ENCODE peak calls at places on chromosomes 16 and 17, in seven cellular contexts. W, P, A, D, L, U and Q are unnamed samples.
A peak's percentile ranks its signal among the peaks of the same experiment; 100 is the strongest.

GRCh38 chr16:85652431-85653221 is 36.1 kb downstream of the GINS2 start:
- DNase-seq in D (peak; percentile 40), P (peak; percentile 62), U (no peak), A (no peak), L (no peak), W (peak; percentile 77), Q (peak; percentile 41)

GRCh38 chr16:48284772-48285409 is 37.6 kb upstream of the ABCC11 start:
- DNase-seq in L (no peak), D (no peak), A (no peak), U (no peak), P (no peak), W (no peak), Q (no peak)

GRCh38 chr16:53022374-53022773 is 30.3 kb downstream of the CHD9NB start:
- DNase-seq in P (peak; percentile 55), U (no peak), A (no peak), L (no peak), W (no peak), D (peak; percentile 68), Q (peak; percentile 71)

GRCh38 chr17:15914400-15915165 is 30.3 kb upstream of the ADORA2B start:
- DNase-seq in U (no peak), W (no peak), A (peak; percentile 45), D (no peak), L (peak; percentile 15), P (no peak), Q (no peak)

GRCh38 chr16:49552273-49552928 is 178.8 kb downstream of the C16orf78 start:
- DNase-seq in D (no peak), W (no peak), L (no peak), U (no peak), P (no peak), A (no peak), Q (no peak)

GRCh38 chr16:3256146-3256875 is at the start of gene MEFV:
- DNase-seq in A (no peak), U (no peak), W (no peak), D (peak; percentile 28), P (no peak), L (no peak), Q (no peak)

GRCh38 chr16:71337631-71338030 is 20.9 kb upstream of the CALB2 start:
- DNase-seq in D (no peak), A (no peak), P (no peak), U (no peak), W (no peak), L (no peak), Q (no peak)

GRCh38 chr17:62398891-62399290 is 18.5 kb downstream of the EFCAB3 start:
- DNase-seq in U (no peak), W (no peak), A (no peak), P (no peak), L (no peak), D (no peak), Q (no peak)

GRCh38 chr16:85750021-85750826 is 672 bp downstream of the C16orf74 start:
- DNase-seq in L (no peak), U (no peak), W (peak; percentile 54), P (no peak), D (peak; percentile 70), A (no peak), Q (no peak)

GRCh38 chr16:82031116-82032084 is 3.7 kb upstream of the HSD17B2 start:
- DNase-seq in A (no peak), W (no peak), L (peak; percentile 62), P (peak; percentile 64), D (peak; percentile 86), U (no peak), Q (peak; percentile 41)

GRCh38 chr16:50526796-50527195 is 21.4 kb upstream of the NKD1 start:
- DNase-seq in U (no peak), W (no peak), P (no peak), L (no peak), D (no peak), A (peak; percentile 68), Q (no peak)

GRCh38 chr17:57302690-57303089 is 46.4 kb downstream of the MSI2 start:
- DNase-seq in D (no peak), L (no peak), U (no peak), A (no peak), P (no peak), W (no peak), Q (no peak)

GRCh38 chr16:74100405-74101316 is 196.0 kb upstream of the PSMD7 start:
- DNase-seq in L (no peak), W (no peak), D (no peak), P (no peak), A (no peak), U (no peak), Q (no peak)

GRCh38 chr16:6165330-6165984 is 1067.9 kb upstream of the EEF2KMT start:
- DNase-seq in A (no peak), L (no peak), P (peak; percentile 6), W (no peak), U (no peak), D (peak; percentile 13), Q (no peak)
- TF ChIP-seq CTCF in A (no peak), L (no peak), P (no peak), W (no peak), U (no peak), D (no peak), Q (no peak)

DNA sequence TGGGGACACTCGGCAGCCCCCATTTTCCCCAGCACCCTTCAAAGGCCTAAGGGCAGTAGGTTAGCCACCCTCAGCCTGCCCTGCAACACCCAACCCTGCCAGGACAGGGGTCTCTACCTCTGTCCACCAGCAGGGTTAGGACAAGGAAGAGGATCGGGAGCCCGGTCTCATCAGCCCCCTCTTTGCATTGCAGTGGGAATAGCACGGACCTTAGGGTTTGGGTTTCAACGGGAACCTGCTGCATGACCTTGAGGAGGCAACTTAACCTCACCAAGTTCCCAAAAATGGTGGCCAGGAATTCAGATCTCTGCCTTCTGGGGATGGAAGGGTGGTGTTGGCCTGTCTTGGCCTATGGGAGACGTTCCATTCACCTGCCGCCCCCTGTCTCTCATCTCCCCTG is 20.2 kb upstream of the SPPL2C start:
- DNase-seq in A (no peak), D (no peak), P (no peak), L (no peak), W (no peak), U (no peak), Q (no peak)
- TF ChIP-seq CTCF in A (no peak), D (no peak), P (no peak), L (no peak), W (no peak), U (no peak), Q (no peak)

DNA sequence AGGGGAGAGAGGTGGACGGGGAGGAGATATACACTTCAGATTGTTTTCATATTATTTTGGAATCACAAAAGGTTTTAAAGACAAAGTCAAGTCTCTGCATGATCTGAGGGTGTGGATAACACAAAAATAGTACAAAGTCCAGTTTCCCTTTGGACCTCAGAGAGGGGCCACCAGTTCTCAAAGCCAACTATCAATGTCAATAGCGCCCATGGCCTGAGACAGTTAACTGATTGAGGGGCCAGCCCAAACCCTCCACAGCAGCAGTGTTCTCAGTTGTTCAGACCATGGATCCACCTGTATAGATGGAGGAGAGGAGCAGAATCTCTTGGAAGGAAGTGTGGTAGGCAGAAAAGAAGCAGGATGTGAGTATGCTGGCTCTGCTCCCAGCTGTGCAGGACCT is 12.9 kb downstream of the PSME3IP1 start:
- DNase-seq in A (no peak), W (no peak), L (no peak), U (no peak), D (no peak), P (no peak), Q (no peak)
- TF ChIP-seq CTCF in A (no peak), W (no peak), L (no peak), U (no peak), D (no peak), P (no peak), Q (no peak)

DNA sequence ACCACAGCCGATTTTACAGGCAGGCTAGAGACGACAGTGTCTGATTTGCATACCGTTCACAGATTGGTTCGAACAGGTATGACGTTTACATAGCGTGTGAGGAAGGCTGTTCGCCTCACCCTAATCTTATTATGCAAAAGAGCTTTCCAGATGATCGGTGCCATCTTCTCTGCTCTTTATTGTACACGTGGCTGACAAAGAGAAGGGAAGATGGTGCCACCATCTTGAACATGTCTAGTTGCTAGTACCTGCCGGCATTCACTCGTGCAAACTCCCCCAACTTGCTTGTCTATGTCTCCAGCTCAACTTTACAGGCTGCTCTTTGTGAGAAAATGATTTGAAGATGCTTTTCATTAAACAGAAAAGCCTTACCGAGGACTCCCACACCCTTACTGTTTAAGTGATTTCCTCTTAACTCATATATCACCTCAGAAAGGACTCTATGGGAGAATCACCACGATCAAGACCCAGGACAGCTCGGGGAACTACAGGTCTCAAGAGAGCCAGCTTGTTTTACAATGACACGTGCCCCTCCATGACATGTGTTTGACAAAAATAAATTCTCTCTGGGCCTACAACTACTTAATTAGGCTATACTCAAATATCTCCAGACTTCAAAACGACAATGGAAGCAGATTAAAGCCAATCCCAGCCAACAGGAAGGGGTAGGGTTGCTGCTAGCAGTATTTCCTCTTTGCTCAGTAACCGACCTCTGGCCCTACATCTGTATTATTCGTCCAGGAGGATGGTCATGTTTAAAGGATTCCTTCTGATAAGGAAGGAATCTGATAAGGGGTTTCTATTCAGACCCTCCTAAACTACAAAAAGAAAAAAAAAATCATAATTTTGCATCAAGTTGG is 480.6 kb downstream of the TMEM114 start:
- DNase-seq in A (no peak), D (no peak), L (no peak), U (no peak), W (no peak), P (peak; percentile 9), Q (no peak)
- TF ChIP-seq CTCF in A (no peak), D (no peak), L (no peak), U (no peak), W (no peak), P (no peak), Q (no peak)

GRCh38 chr16:88977845-88978607 is 1.0 kb upstream of the CBFA2T3 start:
- DNase-seq in L (no peak), D (no peak), U (no peak), W (no peak), P (no peak), A (no peak), Q (no peak)

GRCh38 chr16:88976359-88977027 is 514 bp downstream of the CBFA2T3 start:
- DNase-seq in W (no peak), P (no peak), U (no peak), D (no peak), A (no peak), L (no peak), Q (no peak)

GRCh38 chr16:88979616-88980015 is 2.6 kb upstream of the CBFA2T3 start:
- DNase-seq in L (no peak), P (no peak), A (no peak), W (no peak), D (no peak), U (no peak), Q (no peak)

GRCh38 chr16:88977028-88977844 is at the start of gene CBFA2T3:
- DNase-seq in A (peak; percentile 94), D (no peak), P (no peak), U (no peak), W (peak; percentile 53), L (no peak), Q (peak; percentile 35)

GRCh38 chr16:88978608-88979346 is 1.8 kb upstream of the CBFA2T3 start:
- DNase-seq in D (no peak), U (no peak), A (no peak), W (no peak), P (no peak), L (no peak), Q (no peak)
- TF ChIP-seq CTCF in D (no peak), U (no peak), A (no peak), W (no peak), P (no peak), L (no peak), Q (no peak)